ENCODE peak calls at places on chromosomes 2 and 18, in six cellular contexts. One of them, this sample, is unnamed.
A peak's percentile ranks its signal among the peaks of the same experiment; 100 is the strongest.

GRCh38 chr2:42944744-42945415 is 152.5 kb upstream of the HAAO start:
- DNase-seq in HCT116: peak; percentile 15
- DNase-seq in GM23248: peak; percentile 70
- DNase-seq in tibial artery: no peak
- DNase-seq in small intestine: no peak
- DNase-seq in CD8-positive, alpha-beta T cell: no peak
- DNase-seq in this sample: no peak

GRCh38 chr2:240812301-240812680 is 7.7 kb downstream of the KIF1A start:
- DNase-seq in tibial artery: no peak
- DNase-seq in small intestine: no peak
- DNase-seq in CD8-positive, alpha-beta T cell: no peak
- DNase-seq in HCT116: no peak
- DNase-seq in GM23248: no peak
- DNase-seq in this sample: no peak

GRCh38 chr2:234308814-234309195 is 188.1 kb downstream of the ARL4C start:
- DNase-seq in small intestine: peak; percentile 44
- DNase-seq in HCT116: no peak
- DNase-seq in GM23248: no peak
- DNase-seq in CD8-positive, alpha-beta T cell: peak; percentile 83
- DNase-seq in tibial artery: no peak
- DNase-seq in this sample: no peak

GRCh38 chr2:112254466-112255240 is at the start of gene ZC3H8:
- DNase-seq in small intestine: peak; percentile 95
- DNase-seq in CD8-positive, alpha-beta T cell: peak; percentile 94
- DNase-seq in tibial artery: peak; percentile 96
- DNase-seq in GM23248: peak; percentile 94
- DNase-seq in HCT116: peak; percentile 75
- DNase-seq in this sample: peak; percentile 78

GRCh38 chr18:76736309-76736708 is 86.0 kb upstream of the ZNF236 start:
- DNase-seq in GM23248: no peak
- DNase-seq in tibial artery: no peak
- DNase-seq in HCT116: no peak
- DNase-seq in CD8-positive, alpha-beta T cell: no peak
- DNase-seq in small intestine: no peak
- DNase-seq in this sample: no peak

GRCh38 chr2:44912660-44913059 is 28.8 kb upstream of the SIX3 start:
- DNase-seq in tibial artery: no peak
- DNase-seq in small intestine: no peak
- DNase-seq in GM23248: peak; percentile 93
- DNase-seq in HCT116: no peak
- DNase-seq in CD8-positive, alpha-beta T cell: no peak
- DNase-seq in this sample: no peak

GRCh38 chr18:58697131-58697530 is 25.9 kb downstream of the MALT1 start:
- DNase-seq in tibial artery: no peak
- DNase-seq in HCT116: no peak
- DNase-seq in GM23248: no peak
- DNase-seq in CD8-positive, alpha-beta T cell: no peak
- DNase-seq in small intestine: no peak
- DNase-seq in this sample: no peak

GRCh38 chr2:226256237-226256636 is 543.4 kb downstream of the IRS1 start:
- DNase-seq in tibial artery: no peak
- DNase-seq in HCT116: no peak
- DNase-seq in GM23248: peak; percentile 83
- DNase-seq in CD8-positive, alpha-beta T cell: no peak
- DNase-seq in small intestine: no peak
- DNase-seq in this sample: peak; percentile 65

GRCh38 chr2:110121592-110121991 is 6.0 kb upstream of the MALL start:
- DNase-seq in CD8-positive, alpha-beta T cell: no peak
- DNase-seq in GM23248: no peak
- DNase-seq in small intestine: no peak
- DNase-seq in tibial artery: no peak
- DNase-seq in HCT116: no peak
- DNase-seq in this sample: no peak

GRCh38 chr2:100274566-100275199 is 47.6 kb downstream of the LONRF2 start:
- DNase-seq in CD8-positive, alpha-beta T cell: no peak
- DNase-seq in HCT116: no peak
- DNase-seq in tibial artery: no peak
- DNase-seq in small intestine: no peak
- DNase-seq in GM23248: no peak
- DNase-seq in this sample: no peak

GRCh38 chr18:48111547-48111946 is 181.1 kb upstream of the SMAD2 start:
- DNase-seq in GM23248: no peak
- DNase-seq in HCT116: no peak
- DNase-seq in tibial artery: no peak
- DNase-seq in CD8-positive, alpha-beta T cell: no peak
- DNase-seq in small intestine: no peak
- DNase-seq in this sample: no peak

GRCh38 chr2:98039085-98039756 is 43.5 kb upstream of the TMEM131 start:
- DNase-seq in small intestine: peak; percentile 96
- DNase-seq in HCT116: no peak
- DNase-seq in tibial artery: no peak
- DNase-seq in CD8-positive, alpha-beta T cell: no peak
- DNase-seq in GM23248: no peak
- DNase-seq in this sample: no peak

GRCh38 chr18:39318008-39318407 is 1752.4 kb upstream of the CELF4 start:
- DNase-seq in HCT116: no peak
- DNase-seq in CD8-positive, alpha-beta T cell: no peak
- DNase-seq in tibial artery: no peak
- DNase-seq in small intestine: peak; percentile 1
- DNase-seq in GM23248: no peak
- DNase-seq in this sample: no peak

GRCh38 chr2:207136872-207137271 is 28.9 kb downstream of the KLF7 start:
- DNase-seq in tibial artery: no peak
- DNase-seq in GM23248: no peak
- DNase-seq in CD8-positive, alpha-beta T cell: no peak
- DNase-seq in small intestine: no peak
- DNase-seq in HCT116: no peak
- DNase-seq in this sample: no peak
- H3K4me1 ChIP-seq in tibial artery: no peaks in the 10 kb centered on the region
- H3K4me1 ChIP-seq in GM23248: peaks cover 84% of the 10 kb centered on the region
- H3K4me1 ChIP-seq in CD8-positive, alpha-beta T cell: peaks cover 47% of the 10 kb centered on the region
- H3K4me1 ChIP-seq in small intestine: peaks cover 14% of the 10 kb centered on the region
- H3K4me1 ChIP-seq in HCT116: peaks cover 9% of the 10 kb centered on the region
- H3K4me1 ChIP-seq in this sample: peaks cover 56% of the 10 kb centered on the region

DNA sequence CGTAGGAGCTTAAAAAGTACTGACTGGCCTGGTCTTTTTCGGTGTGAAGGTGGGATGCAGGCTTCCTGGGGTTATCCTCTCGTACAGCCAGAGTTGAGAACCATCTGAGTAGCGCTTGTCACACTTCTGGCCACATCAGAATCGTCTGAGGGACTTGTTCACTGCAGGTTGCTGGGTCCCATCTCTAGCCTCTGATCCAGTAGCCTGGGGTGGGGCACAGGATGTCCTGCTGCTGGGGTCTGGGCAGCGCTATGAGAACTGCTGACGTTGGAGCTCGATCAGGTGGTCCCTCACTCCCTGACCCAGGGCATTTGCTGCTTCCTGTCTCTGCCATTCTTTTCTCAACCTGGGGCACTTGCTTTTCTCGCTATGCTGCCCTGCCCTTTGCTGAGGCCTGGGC is 7.1 kb upstream of the IL1R2 start:
- DNase-seq in small intestine: no peak
- DNase-seq in CD8-positive, alpha-beta T cell: no peak
- DNase-seq in GM23248: no peak
- DNase-seq in HCT116: no peak
- DNase-seq in tibial artery: no peak
- DNase-seq in this sample: no peak
- H3K27ac ChIP-seq in small intestine: no peak overlapping the region
- H3K27ac ChIP-seq in CD8-positive, alpha-beta T cell: no peak overlapping the region
- H3K27ac ChIP-seq in GM23248: no peak overlapping the region
- H3K27ac ChIP-seq in HCT116: no peak overlapping the region
- H3K27ac ChIP-seq in tibial artery: no peak overlapping the region
- H3K27ac ChIP-seq in this sample: peak overlapping the region; percentile 95

DNA sequence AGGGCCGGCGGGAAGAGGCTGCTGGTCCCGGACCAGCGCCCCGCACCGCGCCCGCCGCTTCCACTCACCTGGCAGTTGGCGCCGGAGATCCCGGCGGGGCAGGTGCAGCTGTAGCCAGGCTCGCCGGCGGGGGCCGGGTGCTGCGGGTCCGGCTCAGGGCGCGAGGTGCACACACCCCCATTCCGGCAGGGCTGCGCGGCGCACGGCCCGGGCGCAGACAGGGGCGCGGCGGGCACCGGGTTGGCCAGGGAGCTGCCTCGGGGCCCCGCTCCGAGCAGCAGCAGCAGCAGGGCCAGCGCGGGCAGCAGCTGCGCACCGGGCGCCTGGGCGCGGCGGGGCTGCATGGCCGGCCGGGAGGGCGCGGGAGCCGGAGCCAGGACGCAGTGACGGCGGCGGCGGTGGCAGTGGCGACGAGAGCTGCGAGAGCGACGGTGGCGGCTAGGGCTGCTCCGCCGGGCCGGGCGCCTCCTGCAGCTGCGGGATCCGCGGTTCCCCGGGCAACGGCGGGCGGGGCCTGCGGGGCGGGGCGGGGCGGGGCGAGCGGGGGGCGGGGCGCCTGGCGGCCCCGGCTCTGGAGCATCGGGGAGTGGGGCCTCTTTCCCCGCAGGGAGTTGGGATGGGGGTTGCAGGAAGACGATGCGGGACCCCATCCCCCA is at the start of gene DNER:
- DNase-seq in small intestine: peak; percentile 9
- DNase-seq in CD8-positive, alpha-beta T cell: peak; percentile 30
- DNase-seq in tibial artery: no peak
- DNase-seq in GM23248: peak; percentile 32
- DNase-seq in HCT116: no peak
- DNase-seq in this sample: no peak
- H3K27me3 ChIP-seq in small intestine: peaks cover 2% of the 10 kb centered on the region
- H3K27me3 ChIP-seq in CD8-positive, alpha-beta T cell: peaks cover 11% of the 10 kb centered on the region
- H3K27me3 ChIP-seq in tibial artery: peaks cover 6% of the 10 kb centered on the region
- H3K27me3 ChIP-seq in GM23248: peaks cover 50% of the 10 kb centered on the region
- H3K27me3 ChIP-seq in HCT116: peaks cover 30% of the 10 kb centered on the region
- H3K27me3 ChIP-seq in this sample: peaks cover 78% of the 10 kb centered on the region

GRCh38 chr2:136108461-136108860 is 9.5 kb downstream of the CXCR4 start:
- DNase-seq in CD8-positive, alpha-beta T cell: no peak
- DNase-seq in GM23248: no peak
- DNase-seq in small intestine: no peak
- DNase-seq in HCT116: no peak
- DNase-seq in tibial artery: no peak
- DNase-seq in this sample: no peak
- H3K4me1 ChIP-seq in CD8-positive, alpha-beta T cell: peaks cover 12% of the 10 kb centered on the region
- H3K4me1 ChIP-seq in GM23248: no peaks in the 10 kb centered on the region
- H3K4me1 ChIP-seq in small intestine: no peaks in the 10 kb centered on the region
- H3K4me1 ChIP-seq in HCT116: no peaks in the 10 kb centered on the region
- H3K4me1 ChIP-seq in tibial artery: no peaks in the 10 kb centered on the region
- H3K4me1 ChIP-seq in this sample: no peaks in the 10 kb centered on the region

DNA sequence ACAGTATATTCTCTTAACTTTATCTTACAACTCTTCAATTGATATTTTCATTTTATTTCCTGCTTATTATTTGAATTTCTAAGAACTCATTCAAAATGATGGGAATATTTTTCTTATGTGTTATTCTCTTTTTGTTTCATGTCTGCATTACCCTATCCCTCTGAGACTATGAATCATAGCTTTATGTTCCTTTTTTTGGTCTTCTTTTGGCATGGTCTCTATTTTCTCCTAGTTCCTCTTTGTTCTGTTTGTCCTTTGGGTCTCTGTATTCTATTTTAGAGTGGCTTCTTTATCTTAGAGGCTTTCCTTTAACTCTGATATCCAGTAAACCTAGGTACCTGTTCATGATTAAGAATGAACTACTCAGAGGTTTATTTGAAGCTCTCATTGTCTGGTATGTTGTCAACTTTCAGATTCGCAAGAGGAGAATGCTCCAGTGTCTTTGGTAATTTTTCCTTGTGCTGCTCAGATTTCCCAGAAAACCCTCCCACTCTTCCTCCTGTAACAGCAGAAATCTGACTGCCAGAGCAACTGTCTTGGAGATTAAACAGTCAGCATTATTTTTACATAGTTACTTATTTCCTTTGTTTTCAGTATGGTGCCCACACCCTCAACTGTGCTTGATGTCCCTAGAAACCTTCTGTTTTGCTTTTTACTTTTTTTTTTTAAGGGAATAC is 91.7 kb downstream of the DPP10 start:
- DNase-seq in small intestine: no peak
- DNase-seq in CD8-positive, alpha-beta T cell: no peak
- DNase-seq in HCT116: no peak
- DNase-seq in tibial artery: no peak
- DNase-seq in GM23248: no peak
- DNase-seq in this sample: no peak
- H3K27ac ChIP-seq in small intestine: no peak overlapping the region
- H3K27ac ChIP-seq in CD8-positive, alpha-beta T cell: no peak overlapping the region
- H3K27ac ChIP-seq in HCT116: no peak overlapping the region
- H3K27ac ChIP-seq in tibial artery: no peak overlapping the region
- H3K27ac ChIP-seq in GM23248: no peak overlapping the region
- H3K27ac ChIP-seq in this sample: no peak overlapping the region

DNA sequence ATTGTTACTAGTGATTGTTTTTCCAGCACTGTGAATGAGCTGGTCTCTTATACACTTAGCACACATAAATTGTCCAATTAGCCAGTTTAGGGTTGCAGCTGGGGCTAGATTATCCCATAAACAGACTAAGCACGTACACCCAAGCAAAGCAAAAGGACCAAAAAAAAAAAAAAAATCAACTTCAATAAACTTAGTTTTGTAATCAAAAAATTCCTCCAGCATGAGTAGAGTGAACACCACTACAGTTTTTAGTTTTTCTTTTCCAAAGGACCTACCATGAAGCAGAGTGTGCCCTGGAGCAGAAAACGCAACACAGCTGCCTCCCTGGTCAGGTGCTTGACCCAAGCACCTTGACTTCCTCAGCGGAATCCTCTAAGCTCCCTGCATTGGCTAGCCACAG is 249.4 kb upstream of the SLC14A2 start:
- DNase-seq in tibial artery: no peak
- DNase-seq in CD8-positive, alpha-beta T cell: no peak
- DNase-seq in GM23248: peak; percentile 59
- DNase-seq in HCT116: no peak
- DNase-seq in small intestine: no peak
- DNase-seq in this sample: no peak
- H3K27me3 ChIP-seq in tibial artery: no peaks in the 10 kb centered on the region
- H3K27me3 ChIP-seq in CD8-positive, alpha-beta T cell: no peaks in the 10 kb centered on the region
- H3K27me3 ChIP-seq in GM23248: no peaks in the 10 kb centered on the region
- H3K27me3 ChIP-seq in HCT116: no peaks in the 10 kb centered on the region
- H3K27me3 ChIP-seq in small intestine: no peaks in the 10 kb centered on the region
- H3K27me3 ChIP-seq in this sample: peaks cover 5% of the 10 kb centered on the region

This sample was measured in foreskin keratinocyte.